ENCODE peak calls at places on chromosomes 16 and 17, in seven cellular contexts. Y is non-pigmented ciliary epithelial cell, T is activated gamma-delta T cell treated with Interleukin-2 at 50 U/mL for 16 hours, M is RKO, Z is fibroblast of pulmonary artery, B is COLO829, O is Daoy. E is an unnamed sample.

GRCh38 chr17:14061666-14062560 is 7.4 kb upstream of the COX10 start:
- DNase-seq in Y (peak), B (no peak), T (no peak), O (peak), M (peak), Z (peak), E (no peak)

GRCh38 chr16:58119509-58119845 is 9.7 kb downstream of the CFAP20 start:
- DNase-seq in O (no peak), M (no peak), Z (no peak), B (peak), Y (no peak), T (no peak), E (no peak)

GRCh38 chr16:65343556-65343955 is 221.7 kb upstream of the CDH11 start:
- DNase-seq in O (no peak), T (no peak), B (no peak), Z (no peak), Y (no peak), M (no peak), E (no peak)

GRCh38 chr16:9647981-9648701 is 534.1 kb downstream of the GRIN2A start:
- DNase-seq in Z (peak), Y (no peak), M (peak), T (no peak), B (peak), O (peak), E (no peak)

GRCh38 chr16:50742521-50743150 is 750 bp downstream of the CYLD start:
- DNase-seq in Y (no peak), M (peak), T (peak), Z (peak), O (peak), B (no peak), E (peak)

GRCh38 chr16:69848635-69849545 is 86.8 kb downstream of the WWP2 start:
- DNase-seq in Z (peak), T (no peak), O (peak), B (no peak), Y (peak), M (peak), E (peak)

GRCh38 chr16:13680021-13680672 is 239.8 kb upstream of the ERCC4 start:
- DNase-seq in T (no peak), B (no peak), Y (no peak), Z (no peak), M (peak), O (no peak), E (no peak)

GRCh38 chr16:8572063-8572918 is 18.0 kb downstream of the TMEM114 start:
- DNase-seq in Z (no peak), T (no peak), Y (no peak), M (no peak), B (no peak), O (no peak), E (no peak)

GRCh38 chr17:46144246-46144645 is 49.0 kb downstream of the KANSL1 start:
- DNase-seq in Z (no peak), O (no peak), B (no peak), T (no peak), M (no peak), Y (no peak), E (no peak)

E was measured in nephron progenitor cell.